ENCODE peak calls at places on chromosome 22, in six cellular contexts. One of them, this sample, is unnamed.

GRCh38 chr22:30516731-30517130 is 11.2 kb upstream of the SEC14L4 start:
- DNase-seq in uterus: no peak
- DNase-seq in tibial artery: no peak
- DNase-seq in body of pancreas: no peak
- DNase-seq in endothelial cell of umbilical vein: no peak
- DNase-seq in A549: no peak
- DNase-seq in this sample: no peak

GRCh38 chr22:29030016-29030617 is 31.5 kb downstream of the C22orf31 start:
- DNase-seq in uterus: no peak
- DNase-seq in A549: no peak
- DNase-seq in body of pancreas: no peak
- DNase-seq in endothelial cell of umbilical vein: no peak
- DNase-seq in tibial artery: no peak
- DNase-seq in this sample: no peak

GRCh38 chr22:24510694-24511625 is 15.8 kb downstream of the UPB1 start:
- DNase-seq in body of pancreas: no peak
- DNase-seq in endothelial cell of umbilical vein: no peak
- DNase-seq in tibial artery: no peak
- DNase-seq in uterus: no peak
- DNase-seq in A549: no peak
- DNase-seq in this sample: no peak

GRCh38 chr22:32080904-32081303 is 37.8 kb downstream of the SLC5A1 start:
- DNase-seq in A549: peak
- DNase-seq in tibial artery: no peak
- DNase-seq in uterus: no peak
- DNase-seq in endothelial cell of umbilical vein: peak
- DNase-seq in body of pancreas: peak
- DNase-seq in this sample: peak

GRCh38 chr22:43726296-43726695 is 85.8 kb downstream of the EFCAB6 start:
- DNase-seq in endothelial cell of umbilical vein: no peak
- DNase-seq in A549: no peak
- DNase-seq in body of pancreas: no peak
- DNase-seq in tibial artery: no peak
- DNase-seq in uterus: no peak
- DNase-seq in this sample: no peak

GRCh38 chr22:35842954-35843353 is 125.3 kb downstream of the APOL5 start:
- DNase-seq in tibial artery: no peak
- DNase-seq in uterus: no peak
- DNase-seq in body of pancreas: peak
- DNase-seq in endothelial cell of umbilical vein: peak
- DNase-seq in A549: peak
- DNase-seq in this sample: no peak

GRCh38 chr22:19880786-19881569 is 26.3 kb upstream of the GNB1L start:
- DNase-seq in endothelial cell of umbilical vein: peak
- DNase-seq in uterus: peak
- DNase-seq in tibial artery: peak
- DNase-seq in body of pancreas: peak
- DNase-seq in A549: peak
- DNase-seq in this sample: no peak

GRCh38 chr22:20615021-20615420 is 107.6 kb downstream of the MED15 start:
- DNase-seq in body of pancreas: no peak
- DNase-seq in tibial artery: no peak
- DNase-seq in A549: no peak
- DNase-seq in uterus: no peak
- DNase-seq in endothelial cell of umbilical vein: no peak
- DNase-seq in this sample: no peak

GRCh38 chr22:39546889-39547586 is 14.5 kb upstream of the RPS19BP1 start:
- DNase-seq in A549: no peak
- DNase-seq in endothelial cell of umbilical vein: no peak
- DNase-seq in tibial artery: no peak
- DNase-seq in uterus: no peak
- DNase-seq in body of pancreas: no peak
- DNase-seq in this sample: no peak

GRCh38 chr22:30332551-30332950 is 5.8 kb upstream of the TBC1D10A start:
- DNase-seq in body of pancreas: no peak
- DNase-seq in endothelial cell of umbilical vein: no peak
- DNase-seq in tibial artery: no peak
- DNase-seq in uterus: no peak
- DNase-seq in A549: no peak
- DNase-seq in this sample: no peak

DNA sequence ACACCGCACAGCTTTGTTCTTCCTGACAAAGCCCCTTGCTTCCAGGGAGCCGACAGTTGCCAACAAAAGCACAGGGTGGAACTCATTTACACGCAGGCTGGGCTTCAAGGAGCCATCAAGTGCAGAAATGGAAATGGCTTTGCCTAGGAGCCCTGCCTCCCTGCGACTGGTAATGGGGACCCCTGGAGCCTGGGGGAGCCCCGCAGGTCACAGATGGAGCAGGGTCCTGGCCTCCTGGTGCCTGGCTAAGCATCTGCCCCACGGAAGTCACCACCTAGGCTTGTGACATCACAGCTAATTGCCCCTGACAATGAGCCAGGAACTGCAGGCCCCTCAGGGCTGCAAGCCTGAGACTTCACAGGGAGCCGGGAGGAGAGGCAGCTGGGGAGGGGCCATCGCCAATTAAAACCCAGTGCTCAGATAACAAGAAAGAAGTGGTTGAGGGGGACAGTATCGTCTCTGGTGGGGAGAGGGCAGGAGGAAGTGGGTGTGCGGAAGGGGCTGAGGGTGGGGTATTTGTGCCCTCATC is 66.8 kb downstream of the NFAM1 start:
- DNase-seq in tibial artery: no peak
- DNase-seq in uterus: peak
- DNase-seq in body of pancreas: peak
- DNase-seq in endothelial cell of umbilical vein: no peak
- DNase-seq in A549: no peak
- DNase-seq in this sample: no peak
- H3K27ac ChIP-seq in tibial artery: peak
- H3K27ac ChIP-seq in uterus: peak
- H3K27ac ChIP-seq in body of pancreas: no peak
- H3K27ac ChIP-seq in endothelial cell of umbilical vein: no peak
- H3K27ac ChIP-seq in A549: no peak
- H3K27ac ChIP-seq in this sample: peak

GRCh38 chr22:46269564-46269963 is 1.8 kb downstream of the TTC38 start:
- DNase-seq in uterus: no peak
- DNase-seq in A549: no peak
- DNase-seq in body of pancreas: peak
- DNase-seq in tibial artery: no peak
- DNase-seq in endothelial cell of umbilical vein: peak
- DNase-seq in this sample: no peak
- H3K27ac ChIP-seq in uterus: peak
- H3K27ac ChIP-seq in A549: no peak
- H3K27ac ChIP-seq in body of pancreas: no peak
- H3K27ac ChIP-seq in tibial artery: peak
- H3K27ac ChIP-seq in endothelial cell of umbilical vein: no peak
- H3K27ac ChIP-seq in this sample: peak

GRCh38 chr22:46453006-46453828 is 84.2 kb downstream of the CELSR1 start:
- DNase-seq in uterus: no peak
- DNase-seq in body of pancreas: peak
- DNase-seq in endothelial cell of umbilical vein: no peak
- DNase-seq in tibial artery: no peak
- DNase-seq in A549: no peak
- DNase-seq in this sample: no peak

GRCh38 chr22:46450931-46451660 is 86.3 kb downstream of the CELSR1 start:
- DNase-seq in A549: no peak
- DNase-seq in endothelial cell of umbilical vein: no peak
- DNase-seq in tibial artery: no peak
- DNase-seq in uterus: no peak
- DNase-seq in body of pancreas: no peak
- DNase-seq in this sample: no peak

GRCh38 chr22:46451741-46452140 is 85.7 kb downstream of the CELSR1 start:
- DNase-seq in body of pancreas: no peak
- DNase-seq in endothelial cell of umbilical vein: no peak
- DNase-seq in tibial artery: no peak
- DNase-seq in A549: no peak
- DNase-seq in uterus: no peak
- DNase-seq in this sample: no peak

GRCh38 chr22:46453829-46454220 is 83.6 kb downstream of the CELSR1 start:
- DNase-seq in uterus: no peak
- DNase-seq in body of pancreas: no peak
- DNase-seq in tibial artery: no peak
- DNase-seq in endothelial cell of umbilical vein: no peak
- DNase-seq in A549: no peak
- DNase-seq in this sample: no peak

DNA sequence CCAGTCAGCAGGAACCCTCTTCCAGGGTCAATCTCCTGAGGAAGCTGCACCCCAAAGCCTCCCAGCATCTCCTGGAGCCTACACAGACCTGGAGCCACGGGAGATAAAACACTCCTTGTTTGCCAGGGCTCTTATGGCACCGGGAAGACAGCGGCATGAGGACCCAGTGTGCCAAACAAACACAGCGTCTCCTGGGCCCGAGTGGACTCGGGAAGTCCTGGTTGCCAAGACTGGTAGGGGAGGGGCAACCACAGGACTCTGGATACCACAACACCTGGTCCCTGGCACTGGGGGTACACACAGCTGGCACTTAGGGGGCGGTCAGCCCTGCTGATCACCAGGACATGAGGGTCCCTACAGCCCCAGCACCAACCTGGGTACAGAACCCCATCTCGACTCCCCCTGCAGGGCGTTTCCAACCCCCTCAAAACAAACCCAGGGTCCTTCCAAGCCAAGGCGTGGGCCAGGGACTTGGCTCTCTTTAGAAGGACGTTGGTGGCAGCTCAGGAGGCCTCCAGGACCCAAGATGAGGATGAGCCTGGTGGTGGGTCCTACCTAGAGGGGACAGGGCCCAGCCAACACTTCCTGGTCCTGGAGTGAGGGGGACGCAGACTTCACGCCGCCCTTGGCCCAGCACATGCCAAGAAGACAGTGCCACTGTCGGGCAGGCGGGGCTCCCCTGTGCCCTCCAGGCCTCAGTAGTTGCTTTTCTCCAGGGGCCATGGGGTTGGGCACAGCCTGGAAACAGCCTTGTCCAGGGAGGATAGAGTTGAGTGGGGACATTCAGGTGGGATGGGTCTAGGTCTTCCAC is 85.0 kb downstream of the CELSR1 start:
- DNase-seq in body of pancreas: no peak
- DNase-seq in tibial artery: no peak
- DNase-seq in uterus: no peak
- DNase-seq in A549: no peak
- DNase-seq in endothelial cell of umbilical vein: no peak
- DNase-seq in this sample: no peak
- H3K27ac ChIP-seq in body of pancreas: no peak
- H3K27ac ChIP-seq in tibial artery: no peak
- H3K27ac ChIP-seq in uterus: no peak
- H3K27ac ChIP-seq in A549: no peak
- H3K27ac ChIP-seq in endothelial cell of umbilical vein: no peak
- H3K27ac ChIP-seq in this sample: no peak

DNA sequence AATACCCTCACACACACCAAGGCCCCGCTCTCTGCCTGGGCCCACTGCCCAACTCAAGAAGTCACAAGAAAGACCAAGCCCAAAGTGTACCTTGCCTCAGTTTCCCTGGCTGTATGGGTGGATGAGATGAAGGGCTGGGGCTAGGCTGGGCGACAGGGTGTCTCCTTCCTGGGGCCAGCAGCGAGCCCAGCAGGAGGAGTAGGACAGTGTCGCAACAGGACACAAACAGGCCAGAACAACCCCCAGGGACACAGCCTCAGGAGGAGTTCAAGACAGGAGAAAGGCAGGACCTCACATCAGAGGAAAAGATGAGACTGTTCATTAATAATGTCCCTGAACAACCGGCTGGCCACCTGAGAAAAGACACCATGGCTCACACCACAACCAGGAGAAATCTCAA is 13.3 kb downstream of the CSNK1E start:
- DNase-seq in tibial artery: no peak
- DNase-seq in uterus: no peak
- DNase-seq in A549: no peak
- DNase-seq in body of pancreas: no peak
- DNase-seq in endothelial cell of umbilical vein: no peak
- DNase-seq in this sample: no peak
- H3K27ac ChIP-seq in tibial artery: peak
- H3K27ac ChIP-seq in uterus: peak
- H3K27ac ChIP-seq in A549: no peak
- H3K27ac ChIP-seq in body of pancreas: peak
- H3K27ac ChIP-seq in endothelial cell of umbilical vein: no peak
- H3K27ac ChIP-seq in this sample: peak

GRCh38 chr22:27785818-27786217 is 15.7 kb downstream of the MN1 start:
- DNase-seq in uterus: no peak
- DNase-seq in endothelial cell of umbilical vein: no peak
- DNase-seq in body of pancreas: no peak
- DNase-seq in A549: no peak
- DNase-seq in tibial artery: no peak
- DNase-seq in this sample: no peak

GRCh38 chr22:27786253-27786898 is 15.2 kb downstream of the MN1 start:
- DNase-seq in tibial artery: peak
- DNase-seq in uterus: no peak
- DNase-seq in endothelial cell of umbilical vein: no peak
- DNase-seq in body of pancreas: no peak
- DNase-seq in A549: no peak
- DNase-seq in this sample: no peak

GRCh38 chr22:27782065-27782464 is 19.5 kb downstream of the MN1 start:
- DNase-seq in tibial artery: peak
- DNase-seq in body of pancreas: no peak
- DNase-seq in uterus: no peak
- DNase-seq in A549: no peak
- DNase-seq in endothelial cell of umbilical vein: no peak
- DNase-seq in this sample: no peak

GRCh38 chr22:27783436-27784098 is 18.0 kb downstream of the MN1 start:
- DNase-seq in body of pancreas: no peak
- DNase-seq in uterus: no peak
- DNase-seq in tibial artery: no peak
- DNase-seq in A549: no peak
- DNase-seq in endothelial cell of umbilical vein: no peak
- DNase-seq in this sample: no peak

DNA sequence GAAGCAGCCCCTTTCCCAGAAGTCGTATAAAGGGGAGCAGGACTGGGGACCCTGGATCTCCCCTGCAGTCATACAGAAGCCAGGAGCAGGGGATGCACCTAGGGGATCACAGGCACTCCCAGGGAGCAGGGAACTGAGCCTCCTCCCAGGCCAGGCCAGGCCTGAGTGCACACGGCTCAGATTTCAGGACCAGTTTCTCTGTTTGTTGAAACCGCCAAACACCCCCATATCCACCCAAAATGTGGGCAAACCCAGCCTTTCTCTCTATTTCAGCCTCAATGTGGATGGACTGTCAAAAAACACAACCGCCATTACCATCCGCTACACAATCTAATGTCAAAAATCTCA is 17.5 kb downstream of the MN1 start:
- DNase-seq in body of pancreas: no peak
- DNase-seq in tibial artery: no peak
- DNase-seq in uterus: no peak
- DNase-seq in A549: no peak
- DNase-seq in endothelial cell of umbilical vein: no peak
- DNase-seq in this sample: no peak
- H3K27ac ChIP-seq in body of pancreas: no peak
- H3K27ac ChIP-seq in tibial artery: peak
- H3K27ac ChIP-seq in uterus: no peak
- H3K27ac ChIP-seq in A549: no peak
- H3K27ac ChIP-seq in endothelial cell of umbilical vein: no peak
- H3K27ac ChIP-seq in this sample: peak

GRCh38 chr22:26124991-26125725 is 44.1 kb upstream of the SEZ6L start:
- DNase-seq in uterus: no peak
- DNase-seq in tibial artery: no peak
- DNase-seq in endothelial cell of umbilical vein: no peak
- DNase-seq in body of pancreas: no peak
- DNase-seq in A549: no peak
- DNase-seq in this sample: no peak
- H3K27ac ChIP-seq in uterus: no peak
- H3K27ac ChIP-seq in tibial artery: no peak
- H3K27ac ChIP-seq in endothelial cell of umbilical vein: no peak
- H3K27ac ChIP-seq in body of pancreas: no peak
- H3K27ac ChIP-seq in A549: no peak
- H3K27ac ChIP-seq in this sample: no peak

GRCh38 chr22:25680949-25681348 is 61.0 kb upstream of the MYO18B start:
- DNase-seq in A549: no peak
- DNase-seq in uterus: no peak
- DNase-seq in endothelial cell of umbilical vein: no peak
- DNase-seq in body of pancreas: no peak
- DNase-seq in tibial artery: no peak
- DNase-seq in this sample: no peak
- H3K27ac ChIP-seq in A549: no peak
- H3K27ac ChIP-seq in uterus: no peak
- H3K27ac ChIP-seq in endothelial cell of umbilical vein: no peak
- H3K27ac ChIP-seq in body of pancreas: no peak
- H3K27ac ChIP-seq in tibial artery: no peak
- H3K27ac ChIP-seq in this sample: no peak